ENCODE peak calls at places on chromosomes 1 and 21, in six cellular contexts. One of them, this sample, is unnamed.

GRCh38 chr1:185912504-185912903 is 178.3 kb downstream of the HMCN1 start:
- DNase-seq in right lobe of liver: no peak
- DNase-seq in K562: no peak
- DNase-seq in effector memory CD4-positive, alpha-beta T cell: no peak
- DNase-seq in AG04450: no peak
- DNase-seq in cardiac muscle cell: no peak
- DNase-seq in this sample: no peak

GRCh38 chr1:28779751-28780150 is 32.2 kb upstream of the OPRD1 start:
- DNase-seq in right lobe of liver: no peak
- DNase-seq in K562: no peak
- DNase-seq in effector memory CD4-positive, alpha-beta T cell: no peak
- DNase-seq in AG04450: no peak
- DNase-seq in cardiac muscle cell: no peak
- DNase-seq in this sample: no peak

GRCh38 chr1:1344672-1345361 is 4.4 kb downstream of the DVL1 start:
- DNase-seq in right lobe of liver: no peak
- DNase-seq in K562: peak; percentile 58
- DNase-seq in effector memory CD4-positive, alpha-beta T cell: no peak
- DNase-seq in AG04450: no peak
- DNase-seq in cardiac muscle cell: peak; percentile 50
- DNase-seq in this sample: no peak

GRCh38 chr1:246860401-246860800 is 71.3 kb downstream of the AHCTF1 start:
- DNase-seq in right lobe of liver: no peak
- DNase-seq in K562: no peak
- DNase-seq in effector memory CD4-positive, alpha-beta T cell: no peak
- DNase-seq in AG04450: no peak
- DNase-seq in cardiac muscle cell: no peak
- DNase-seq in this sample: no peak

GRCh38 chr1:30727796-30728195 is 4.4 kb upstream of the MATN1 start:
- DNase-seq in right lobe of liver: no peak
- DNase-seq in K562: peak; percentile 88
- DNase-seq in effector memory CD4-positive, alpha-beta T cell: no peak
- DNase-seq in AG04450: no peak
- DNase-seq in cardiac muscle cell: no peak
- DNase-seq in this sample: no peak

GRCh38 chr1:204348722-204349121 is 11.0 kb downstream of the PLEKHA6 start:
- DNase-seq in right lobe of liver: no peak
- DNase-seq in K562: peak; percentile 59
- DNase-seq in effector memory CD4-positive, alpha-beta T cell: no peak
- DNase-seq in AG04450: no peak
- DNase-seq in cardiac muscle cell: peak; percentile 80
- DNase-seq in this sample: no peak

GRCh38 chr1:119160851-119161250 is 20.4 kb upstream of the WARS2 start:
- DNase-seq in right lobe of liver: no peak
- DNase-seq in K562: no peak
- DNase-seq in effector memory CD4-positive, alpha-beta T cell: no peak
- DNase-seq in AG04450: peak; percentile 37
- DNase-seq in cardiac muscle cell: no peak
- DNase-seq in this sample: no peak

GRCh38 chr1:204649756-204650155 is 35.8 kb downstream of the LRRN2 start:
- DNase-seq in right lobe of liver: no peak
- DNase-seq in K562: no peak
- DNase-seq in effector memory CD4-positive, alpha-beta T cell: no peak
- DNase-seq in AG04450: no peak
- DNase-seq in cardiac muscle cell: no peak
- DNase-seq in this sample: no peak

GRCh38 chr1:22864886-22865285 is 107.8 kb downstream of the LACTBL1 start:
- DNase-seq in right lobe of liver: no peak
- DNase-seq in K562: no peak
- DNase-seq in effector memory CD4-positive, alpha-beta T cell: no peak
- DNase-seq in AG04450: no peak
- DNase-seq in cardiac muscle cell: no peak
- DNase-seq in this sample: no peak

GRCh38 chr1:39960461-39960958 is 5.6 kb downstream of the MFSD2A start:
- DNase-seq in right lobe of liver: peak; percentile 83
- DNase-seq in K562: no peak
- DNase-seq in effector memory CD4-positive, alpha-beta T cell: no peak
- DNase-seq in AG04450: no peak
- DNase-seq in cardiac muscle cell: no peak
- DNase-seq in this sample: no peak

GRCh38 chr1:61980561-61980960 is 214.1 kb upstream of the L1TD1 start:
- DNase-seq in right lobe of liver: no peak
- DNase-seq in K562: peak; percentile 15
- DNase-seq in effector memory CD4-positive, alpha-beta T cell: no peak
- DNase-seq in AG04450: no peak
- DNase-seq in cardiac muscle cell: no peak
- DNase-seq in this sample: no peak

GRCh38 chr1:24105368-24106160 is 6.4 kb downstream of the MYOM3 start:
- DNase-seq in right lobe of liver: no peak
- DNase-seq in K562: no peak
- DNase-seq in effector memory CD4-positive, alpha-beta T cell: no peak
- DNase-seq in AG04450: no peak
- DNase-seq in cardiac muscle cell: no peak
- DNase-seq in this sample: no peak

GRCh38 chr1:209041936-209042335 is 541.6 kb upstream of the CAMK1G start:
- DNase-seq in right lobe of liver: no peak
- DNase-seq in K562: no peak
- DNase-seq in effector memory CD4-positive, alpha-beta T cell: no peak
- DNase-seq in AG04450: no peak
- DNase-seq in cardiac muscle cell: no peak
- DNase-seq in this sample: no peak

GRCh38 chr1:54153548-54154439 is 994 bp upstream of the CDCP2 start:
- DNase-seq in right lobe of liver: peak; percentile 71
- DNase-seq in K562: no peak
- DNase-seq in effector memory CD4-positive, alpha-beta T cell: no peak
- DNase-seq in AG04450: peak; percentile 21
- DNase-seq in cardiac muscle cell: no peak
- DNase-seq in this sample: no peak

GRCh38 chr21:22019766-22020165 is 1021.6 kb downstream of the NCAM2 start:
- DNase-seq in right lobe of liver: no peak
- DNase-seq in K562: no peak
- DNase-seq in effector memory CD4-positive, alpha-beta T cell: no peak
- DNase-seq in AG04450: no peak
- DNase-seq in cardiac muscle cell: no peak
- DNase-seq in this sample: no peak

GRCh38 chr1:11920239-11920903 is 5.9 kb downstream of the KIAA2013 start:
- DNase-seq in right lobe of liver: no peak
- DNase-seq in K562: no peak
- DNase-seq in effector memory CD4-positive, alpha-beta T cell: no peak
- DNase-seq in AG04450: no peak
- DNase-seq in cardiac muscle cell: no peak
- DNase-seq in this sample: no peak

GRCh38 chr1:89566761-89567174 is 42.1 kb downstream of the LRRC8B start:
- DNase-seq in right lobe of liver: peak; percentile 65
- DNase-seq in K562: peak; percentile 44
- DNase-seq in effector memory CD4-positive, alpha-beta T cell: no peak
- DNase-seq in AG04450: no peak
- DNase-seq in cardiac muscle cell: peak; percentile 51
- DNase-seq in this sample: no peak

GRCh38 chr1:248849152-248849551 is 9.7 kb downstream of the ZNF692 start:
- DNase-seq in right lobe of liver: no peak
- DNase-seq in K562: no peak
- DNase-seq in effector memory CD4-positive, alpha-beta T cell: no peak
- DNase-seq in AG04450: no peak
- DNase-seq in cardiac muscle cell: no peak
- DNase-seq in this sample: no peak

GRCh38 chr1:31626451-31627202 is 9.1 kb downstream of the HCRTR1 start:
- DNase-seq in right lobe of liver: no peak
- DNase-seq in K562: peak; percentile 32
- DNase-seq in effector memory CD4-positive, alpha-beta T cell: no peak
- DNase-seq in AG04450: no peak
- DNase-seq in cardiac muscle cell: no peak
- DNase-seq in this sample: no peak

GRCh38 chr1:198168180-198168579 is 11.4 kb downstream of the NEK7 start:
- DNase-seq in right lobe of liver: no peak
- DNase-seq in K562: no peak
- DNase-seq in effector memory CD4-positive, alpha-beta T cell: no peak
- DNase-seq in AG04450: no peak
- DNase-seq in cardiac muscle cell: no peak
- DNase-seq in this sample: no peak

GRCh38 chr1:63322944-63323865 is 838 bp downstream of the FOXD3 start:
- DNase-seq in right lobe of liver: no peak
- DNase-seq in K562: peak; percentile 43
- DNase-seq in effector memory CD4-positive, alpha-beta T cell: peak; percentile 23
- DNase-seq in AG04450: no peak
- DNase-seq in cardiac muscle cell: peak; percentile 41
- DNase-seq in this sample: peak; percentile 32

GRCh38 chr1:1340185-1340584 is 9.0 kb downstream of the DVL1 start:
- DNase-seq in right lobe of liver: no peak
- DNase-seq in K562: no peak
- DNase-seq in effector memory CD4-positive, alpha-beta T cell: no peak
- DNase-seq in AG04450: no peak
- DNase-seq in cardiac muscle cell: no peak
- DNase-seq in this sample: no peak

GRCh38 chr1:97603776-97604175 is 317.1 kb downstream of the DPYD start:
- DNase-seq in right lobe of liver: no peak
- DNase-seq in K562: no peak
- DNase-seq in effector memory CD4-positive, alpha-beta T cell: no peak
- DNase-seq in AG04450: peak; percentile 11
- DNase-seq in cardiac muscle cell: no peak
- DNase-seq in this sample: no peak
- H3K9me3 ChIP-seq in right lobe of liver: no peaks in the 10 kb centered on the region
- H3K9me3 ChIP-seq in K562: no peaks in the 10 kb centered on the region
- H3K9me3 ChIP-seq in effector memory CD4-positive, alpha-beta T cell: no peaks in the 10 kb centered on the region
- H3K9me3 ChIP-seq in AG04450: no peaks in the 10 kb centered on the region
- H3K9me3 ChIP-seq in cardiac muscle cell: no peaks in the 10 kb centered on the region
- H3K9me3 ChIP-seq in this sample: no peaks in the 10 kb centered on the region

DNA sequence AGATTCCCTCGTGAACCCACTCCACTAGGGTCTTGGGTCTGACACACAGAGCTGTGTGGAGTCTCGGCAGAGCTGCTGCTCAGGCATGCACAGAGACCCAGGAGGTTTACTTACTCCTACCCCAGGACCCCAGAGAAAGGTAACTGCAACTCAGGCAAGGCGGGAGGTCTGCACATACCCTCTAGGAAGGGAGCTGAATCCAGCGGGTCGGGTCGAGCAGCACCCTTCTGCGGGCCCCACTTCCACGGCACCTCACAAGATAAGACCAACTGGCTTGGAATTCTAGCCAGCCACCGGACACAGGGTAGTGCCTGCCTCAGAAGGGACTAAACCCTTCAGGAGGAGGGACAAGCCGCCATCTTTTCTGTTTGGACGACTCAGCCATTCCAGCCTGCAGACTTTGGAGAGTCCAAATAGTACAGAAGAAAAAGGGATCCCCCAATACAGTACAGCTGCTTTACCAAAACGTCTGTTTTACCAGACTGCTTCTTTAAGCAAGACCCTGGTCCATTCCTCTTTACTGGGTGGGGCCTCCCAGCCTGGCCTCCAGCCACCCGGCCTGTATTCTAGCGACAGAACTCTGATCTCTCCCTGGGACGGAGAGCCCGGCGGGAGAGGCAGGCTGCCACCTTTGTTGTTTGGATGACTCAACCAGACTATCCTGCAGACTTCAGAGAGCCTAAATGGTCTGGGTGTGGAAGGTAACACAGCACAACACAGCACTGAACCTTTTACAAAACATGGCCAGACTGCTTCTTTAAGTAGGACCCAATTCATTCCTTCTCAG is 554.6 kb upstream of the BEND5 start:
- DNase-seq in right lobe of liver: no peak
- DNase-seq in K562: no peak
- DNase-seq in effector memory CD4-positive, alpha-beta T cell: no peak
- DNase-seq in AG04450: no peak
- DNase-seq in cardiac muscle cell: no peak
- DNase-seq in this sample: no peak
- H3K9me3 ChIP-seq in right lobe of liver: no peaks in the 10 kb centered on the region
- H3K9me3 ChIP-seq in K562: no peaks in the 10 kb centered on the region
- H3K9me3 ChIP-seq in effector memory CD4-positive, alpha-beta T cell: no peaks in the 10 kb centered on the region
- H3K9me3 ChIP-seq in AG04450: peaks cover 14% of the 10 kb centered on the region
- H3K9me3 ChIP-seq in cardiac muscle cell: no peaks in the 10 kb centered on the region
- H3K9me3 ChIP-seq in this sample: no peaks in the 10 kb centered on the region

GRCh38 chr1:58133562-58133961 is 413.0 kb downstream of the OMA1 start:
- DNase-seq in right lobe of liver: no peak
- DNase-seq in K562: no peak
- DNase-seq in effector memory CD4-positive, alpha-beta T cell: no peak
- DNase-seq in AG04450: no peak
- DNase-seq in cardiac muscle cell: no peak
- DNase-seq in this sample: no peak

GRCh38 chr1:58136502-58136901 is 410.0 kb downstream of the OMA1 start:
- DNase-seq in right lobe of liver: no peak
- DNase-seq in K562: no peak
- DNase-seq in effector memory CD4-positive, alpha-beta T cell: no peak
- DNase-seq in AG04450: no peak
- DNase-seq in cardiac muscle cell: no peak
- DNase-seq in this sample: no peak
- H3K9me3 ChIP-seq in right lobe of liver: no peaks in the 10 kb centered on the region
- H3K9me3 ChIP-seq in K562: no peaks in the 10 kb centered on the region
- H3K9me3 ChIP-seq in effector memory CD4-positive, alpha-beta T cell: no peaks in the 10 kb centered on the region
- H3K9me3 ChIP-seq in AG04450: no peaks in the 10 kb centered on the region
- H3K9me3 ChIP-seq in cardiac muscle cell: no peaks in the 10 kb centered on the region
- H3K9me3 ChIP-seq in this sample: no peaks in the 10 kb centered on the region

GRCh38 chr1:177124578-177125278 is 39.8 kb downstream of the ASTN1 start:
- DNase-seq in right lobe of liver: no peak
- DNase-seq in K562: no peak
- DNase-seq in effector memory CD4-positive, alpha-beta T cell: no peak
- DNase-seq in AG04450: no peak
- DNase-seq in cardiac muscle cell: no peak
- DNase-seq in this sample: no peak
- H3K9me3 ChIP-seq in right lobe of liver: no peaks in the 10 kb centered on the region
- H3K9me3 ChIP-seq in K562: no peaks in the 10 kb centered on the region
- H3K9me3 ChIP-seq in effector memory CD4-positive, alpha-beta T cell: no peaks in the 10 kb centered on the region
- H3K9me3 ChIP-seq in AG04450: no peaks in the 10 kb centered on the region
- H3K9me3 ChIP-seq in cardiac muscle cell: no peaks in the 10 kb centered on the region
- H3K9me3 ChIP-seq in this sample: no peaks in the 10 kb centered on the region

DNA sequence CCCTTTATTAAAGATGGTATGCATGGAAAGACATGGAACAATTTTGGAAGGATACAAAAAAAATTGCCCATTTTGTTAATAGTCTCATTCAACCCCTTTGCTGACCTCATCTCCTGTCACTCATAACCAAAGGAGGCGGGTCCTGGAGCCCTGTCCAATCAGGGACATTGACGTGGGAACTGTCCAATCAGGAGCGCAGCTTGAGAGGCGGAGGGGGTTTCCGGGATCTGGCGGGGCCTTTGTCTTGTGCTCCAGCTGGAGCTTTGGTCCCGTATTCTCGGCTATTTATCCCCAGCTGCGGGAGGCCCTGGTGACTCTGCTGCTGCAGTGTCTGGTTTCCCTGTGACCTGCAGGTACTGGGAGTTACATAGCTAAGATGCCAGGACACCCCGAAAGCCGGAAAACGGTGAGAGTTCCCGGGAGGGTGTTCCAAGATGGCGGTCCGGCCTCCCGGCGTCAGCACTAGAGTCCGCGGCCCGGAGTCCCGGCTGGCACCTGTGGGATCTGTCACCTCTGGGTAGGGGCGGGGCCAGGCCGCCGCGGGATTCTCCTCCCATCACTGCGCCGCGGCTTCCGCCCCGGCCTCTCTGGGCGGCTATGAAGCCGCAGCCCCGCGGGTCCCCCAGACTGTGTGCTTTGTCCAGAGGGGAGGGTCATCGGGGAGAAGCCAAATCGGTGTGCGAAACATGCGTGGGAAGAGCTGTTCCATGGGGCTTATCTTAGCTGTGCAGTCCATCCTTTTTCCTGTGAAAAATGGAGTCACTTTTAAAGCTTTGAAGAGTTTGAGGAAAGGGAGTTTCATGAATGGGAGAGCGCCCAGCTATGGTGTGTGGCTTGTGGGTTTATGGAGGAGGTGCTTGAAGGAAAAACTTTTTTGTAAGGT is at the start of gene ZNF678:
- DNase-seq in right lobe of liver: peak; percentile 90
- DNase-seq in K562: peak; percentile 97
- DNase-seq in effector memory CD4-positive, alpha-beta T cell: peak; percentile 77
- DNase-seq in AG04450: peak; percentile 78
- DNase-seq in cardiac muscle cell: peak; percentile 95
- DNase-seq in this sample: peak; percentile 63
- H3K9me3 ChIP-seq in right lobe of liver: no peaks in the 10 kb centered on the region
- H3K9me3 ChIP-seq in K562: peaks cover 24% of the 10 kb centered on the region
- H3K9me3 ChIP-seq in effector memory CD4-positive, alpha-beta T cell: no peaks in the 10 kb centered on the region
- H3K9me3 ChIP-seq in AG04450: peaks cover 34% of the 10 kb centered on the region
- H3K9me3 ChIP-seq in cardiac muscle cell: no peaks in the 10 kb centered on the region
- H3K9me3 ChIP-seq in this sample: no peaks in the 10 kb centered on the region

GRCh38 chr1:200374569-200375312 is 35.1 kb downstream of the ZNF281 start:
- DNase-seq in right lobe of liver: no peak
- DNase-seq in K562: no peak
- DNase-seq in effector memory CD4-positive, alpha-beta T cell: no peak
- DNase-seq in AG04450: no peak
- DNase-seq in cardiac muscle cell: no peak
- DNase-seq in this sample: no peak
- H3K9me3 ChIP-seq in right lobe of liver: no peaks in the 10 kb centered on the region
- H3K9me3 ChIP-seq in K562: no peaks in the 10 kb centered on the region
- H3K9me3 ChIP-seq in effector memory CD4-positive, alpha-beta T cell: no peaks in the 10 kb centered on the region
- H3K9me3 ChIP-seq in AG04450: no peaks in the 10 kb centered on the region
- H3K9me3 ChIP-seq in cardiac muscle cell: no peaks in the 10 kb centered on the region
- H3K9me3 ChIP-seq in this sample: no peaks in the 10 kb centered on the region